ENCODE peak calls at places on chromosomes 7 and 10, in six cellular contexts. One of them, this sample, is unnamed.

GRCh38 chr7:82257118-82257695 is 186.4 kb downstream of the CACNA2D1 start:
- DNase-seq in H9: no peak
- DNase-seq in neuronal stem cell: no peak
- DNase-seq in H1: no peak
- DNase-seq in IMR-90: no peak
- DNase-seq in trophoblast cell: no peak
- DNase-seq in this sample: no peak

GRCh38 chr7:149598721-149599308 is 101.2 kb upstream of the ZNF746 start:
- DNase-seq in H9: peak
- DNase-seq in neuronal stem cell: no peak
- DNase-seq in H1: peak
- DNase-seq in IMR-90: peak
- DNase-seq in trophoblast cell: peak
- DNase-seq in this sample: peak

GRCh38 chr10:1464866-1465265 is 272.5 kb downstream of the ADARB2 start:
- DNase-seq in H9: no peak
- DNase-seq in neuronal stem cell: no peak
- DNase-seq in H1: no peak
- DNase-seq in IMR-90: no peak
- DNase-seq in trophoblast cell: no peak
- DNase-seq in this sample: no peak

GRCh38 chr7:105354383-105354782 is 34.3 kb downstream of the SRPK2 start:
- DNase-seq in H9: no peak
- DNase-seq in neuronal stem cell: no peak
- DNase-seq in H1: no peak
- DNase-seq in IMR-90: no peak
- DNase-seq in trophoblast cell: no peak
- DNase-seq in this sample: no peak

GRCh38 chr7:138004046-138004445 is 2.2 kb upstream of the CREB3L2 start:
- DNase-seq in H9: no peak
- DNase-seq in neuronal stem cell: no peak
- DNase-seq in H1: no peak
- DNase-seq in IMR-90: no peak
- DNase-seq in trophoblast cell: no peak
- DNase-seq in this sample: no peak

GRCh38 chr7:92461027-92462003 is 14.0 kb downstream of the GATAD1 start:
- DNase-seq in H9: peak
- DNase-seq in neuronal stem cell: peak
- DNase-seq in H1: no peak
- DNase-seq in IMR-90: peak
- DNase-seq in trophoblast cell: peak
- DNase-seq in this sample: peak

GRCh38 chr10:13775786-13776780 is 189.3 kb downstream of the PRPF18 start:
- DNase-seq in H9: no peak
- DNase-seq in neuronal stem cell: no peak
- DNase-seq in H1: no peak
- DNase-seq in IMR-90: peak
- DNase-seq in trophoblast cell: no peak
- DNase-seq in this sample: peak

GRCh38 chr7:75835688-75836285 is 22.2 kb upstream of the CCL24 start:
- DNase-seq in H9: no peak
- DNase-seq in neuronal stem cell: no peak
- DNase-seq in H1: no peak
- DNase-seq in IMR-90: no peak
- DNase-seq in trophoblast cell: no peak
- DNase-seq in this sample: no peak

GRCh38 chr7:129227646-129228578 is 3.1 kb downstream of the AHCYL2 start:
- DNase-seq in H9: no peak
- DNase-seq in neuronal stem cell: no peak
- DNase-seq in H1: no peak
- DNase-seq in IMR-90: peak
- DNase-seq in trophoblast cell: no peak
- DNase-seq in this sample: no peak

GRCh38 chr10:73094249-73094850 is 2.3 kb downstream of the P4HA1 start:
- DNase-seq in H9: no peak
- DNase-seq in neuronal stem cell: no peak
- DNase-seq in H1: no peak
- DNase-seq in IMR-90: peak
- DNase-seq in trophoblast cell: no peak
- DNase-seq in this sample: peak

GRCh38 chr10:22618081-22618785 is 96.1 kb downstream of the PIP4K2A start:
- DNase-seq in H9: no peak
- DNase-seq in neuronal stem cell: no peak
- DNase-seq in H1: no peak
- DNase-seq in IMR-90: peak
- DNase-seq in trophoblast cell: peak
- DNase-seq in this sample: peak

GRCh38 chr10:92087750-92088395 is 164.3 kb downstream of the BTAF1 start:
- DNase-seq in H9: peak
- DNase-seq in neuronal stem cell: peak
- DNase-seq in H1: peak
- DNase-seq in IMR-90: peak
- DNase-seq in trophoblast cell: peak
- DNase-seq in this sample: peak

GRCh38 chr7:157745721-157746709 is 409.2 kb downstream of the DNAJB6 start:
- DNase-seq in H9: no peak
- DNase-seq in neuronal stem cell: no peak
- DNase-seq in H1: no peak
- DNase-seq in IMR-90: no peak
- DNase-seq in trophoblast cell: no peak
- DNase-seq in this sample: no peak

GRCh38 chr10:13739178-13739577 is 152.4 kb downstream of the PRPF18 start:
- DNase-seq in H9: no peak
- DNase-seq in neuronal stem cell: no peak
- DNase-seq in H1: no peak
- DNase-seq in IMR-90: no peak
- DNase-seq in trophoblast cell: no peak
- DNase-seq in this sample: no peak

GRCh38 chr10:27369832-27370231 is 129.2 kb upstream of the ACBD5 start:
- DNase-seq in H9: no peak
- DNase-seq in neuronal stem cell: no peak
- DNase-seq in H1: no peak
- DNase-seq in IMR-90: no peak
- DNase-seq in trophoblast cell: peak
- DNase-seq in this sample: no peak

GRCh38 chr10:26448706-26449435 is 10.7 kb downstream of the APBB1IP start:
- DNase-seq in H9: no peak
- DNase-seq in neuronal stem cell: no peak
- DNase-seq in H1: no peak
- DNase-seq in IMR-90: no peak
- DNase-seq in trophoblast cell: no peak
- DNase-seq in this sample: no peak

GRCh38 chr7:150963707-150964559 is 14.2 kb downstream of the KCNH2 start:
- DNase-seq in H9: no peak
- DNase-seq in neuronal stem cell: no peak
- DNase-seq in H1: no peak
- DNase-seq in IMR-90: no peak
- DNase-seq in trophoblast cell: no peak
- DNase-seq in this sample: no peak

GRCh38 chr7:67438913-67439312 is 442.3 kb downstream of the TYW1 start:
- DNase-seq in H9: no peak
- DNase-seq in neuronal stem cell: no peak
- DNase-seq in H1: peak
- DNase-seq in IMR-90: no peak
- DNase-seq in trophoblast cell: no peak
- DNase-seq in this sample: no peak

GRCh38 chr7:107147464-107148214 is 21.2 kb upstream of the HBP1 start:
- DNase-seq in H9: no peak
- DNase-seq in neuronal stem cell: no peak
- DNase-seq in H1: no peak
- DNase-seq in IMR-90: peak
- DNase-seq in trophoblast cell: peak
- DNase-seq in this sample: peak

GRCh38 chr7:20438665-20439376 is 108.1 kb downstream of the ITGB8 start:
- DNase-seq in H9: no peak
- DNase-seq in neuronal stem cell: no peak
- DNase-seq in H1: no peak
- DNase-seq in IMR-90: no peak
- DNase-seq in trophoblast cell: peak
- DNase-seq in this sample: no peak

GRCh38 chr7:132154248-132154647 is 422.0 kb downstream of the PLXNA4 start:
- DNase-seq in H9: no peak
- DNase-seq in neuronal stem cell: no peak
- DNase-seq in H1: no peak
- DNase-seq in IMR-90: no peak
- DNase-seq in trophoblast cell: no peak
- DNase-seq in this sample: no peak

GRCh38 chr10:5552376-5553321 is 27.9 kb downstream of the CALML3 start:
- DNase-seq in H9: no peak
- DNase-seq in neuronal stem cell: no peak
- DNase-seq in H1: no peak
- DNase-seq in IMR-90: no peak
- DNase-seq in trophoblast cell: no peak
- DNase-seq in this sample: no peak

GRCh38 chr10:641149-642010 is 48.1 kb downstream of the DIP2C start:
- DNase-seq in H9: no peak
- DNase-seq in neuronal stem cell: no peak
- DNase-seq in H1: no peak
- DNase-seq in IMR-90: no peak
- DNase-seq in trophoblast cell: no peak
- DNase-seq in this sample: no peak

DNA sequence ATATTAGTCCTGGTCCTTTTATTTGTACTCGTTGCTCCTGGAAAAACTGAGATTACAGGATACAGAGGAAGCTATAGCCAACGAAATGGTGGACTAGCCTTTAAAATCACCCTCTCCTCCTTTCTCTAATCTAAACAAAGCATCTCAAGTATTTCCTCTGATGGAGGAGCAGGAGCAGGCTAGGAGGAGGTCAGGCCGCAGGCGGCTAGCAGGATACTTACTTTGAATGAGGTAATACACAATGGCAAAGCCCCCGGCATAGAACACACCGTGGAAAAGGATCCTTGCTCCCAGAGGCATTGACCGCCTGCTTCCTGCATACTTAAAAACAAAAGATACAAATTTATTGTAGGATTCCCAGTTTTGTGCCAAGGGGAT is 64.4 kb downstream of the STK17A start:
- DNase-seq in H9: peak
- DNase-seq in neuronal stem cell: peak
- DNase-seq in H1: no peak
- DNase-seq in IMR-90: peak
- DNase-seq in trophoblast cell: no peak
- DNase-seq in this sample: peak
- H4K91ac ChIP-seq in H9: no peak
- H4K91ac ChIP-seq in neuronal stem cell: no peak
- H4K91ac ChIP-seq in H1: peak
- H4K91ac ChIP-seq in IMR-90: peak
- H4K91ac ChIP-seq in trophoblast cell: peak
- H4K91ac ChIP-seq in this sample: peak

DNA sequence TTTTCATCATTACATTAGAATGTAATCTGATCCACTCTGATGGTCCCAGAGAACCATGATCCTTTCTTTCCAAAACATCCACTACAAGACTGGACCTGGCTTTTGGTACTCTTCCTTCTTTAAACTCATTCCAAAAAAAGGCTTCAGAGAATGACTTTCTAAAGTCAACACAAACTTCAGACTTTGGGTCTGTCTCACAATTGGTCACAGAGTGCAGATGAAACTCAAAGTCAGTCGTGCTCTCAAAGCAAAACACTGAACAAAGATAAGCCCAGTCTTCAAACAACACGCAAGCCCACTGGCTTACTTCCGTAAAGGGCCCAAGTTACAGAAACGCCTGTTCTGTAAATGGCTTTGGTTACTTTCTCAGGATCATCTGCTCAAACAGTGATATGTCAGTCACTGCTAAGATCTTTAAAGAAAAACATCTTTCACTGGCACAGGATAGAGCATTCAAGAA is 250.9 kb upstream of the MKLN1 start:
- DNase-seq in H9: no peak
- DNase-seq in neuronal stem cell: no peak
- DNase-seq in H1: no peak
- DNase-seq in IMR-90: peak
- DNase-seq in trophoblast cell: no peak
- DNase-seq in this sample: no peak
- H4K8ac ChIP-seq in H9: no peak
- H4K8ac ChIP-seq in neuronal stem cell: no peak
- H4K8ac ChIP-seq in H1: no peak
- H4K8ac ChIP-seq in IMR-90: peak
- H4K8ac ChIP-seq in trophoblast cell: no peak
- H4K8ac ChIP-seq in this sample: no peak

DNA sequence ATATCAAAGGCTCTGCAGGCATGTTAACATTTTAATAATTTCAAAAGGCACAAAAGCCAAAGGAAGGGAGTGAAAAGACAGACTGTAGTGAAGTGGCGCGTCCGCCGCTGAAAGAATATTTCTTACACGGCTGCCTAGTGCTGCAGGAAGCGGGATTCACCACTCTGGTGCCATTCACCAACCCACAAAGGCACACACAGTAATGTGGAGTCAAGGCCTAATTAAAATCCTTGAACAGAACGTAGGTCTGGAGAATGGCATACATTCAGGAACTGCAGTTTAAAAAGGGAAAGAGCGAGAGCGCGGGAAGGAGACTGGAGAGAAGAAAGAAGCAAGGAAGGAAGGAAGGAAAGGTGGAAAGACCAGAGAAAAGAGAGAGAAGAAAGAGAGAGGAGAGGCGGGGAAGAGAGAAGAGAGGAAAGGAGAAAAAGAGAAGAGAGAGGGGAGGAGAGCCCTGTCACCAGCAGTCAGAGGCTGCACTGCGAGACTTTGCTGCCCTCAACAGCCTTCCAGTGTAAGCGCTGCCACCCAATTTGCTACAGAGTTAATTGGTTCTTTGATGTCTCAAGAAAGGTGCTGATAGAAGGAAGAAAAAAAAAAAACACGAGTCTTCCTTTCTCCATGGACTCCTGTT is 554.0 kb downstream of the MDFIC start:
- DNase-seq in H9: peak
- DNase-seq in neuronal stem cell: peak
- DNase-seq in H1: no peak
- DNase-seq in IMR-90: no peak
- DNase-seq in trophoblast cell: no peak
- DNase-seq in this sample: peak
- H2BK120ac ChIP-seq in H9: no peak
- H2BK120ac ChIP-seq in neuronal stem cell: no peak
- H2BK120ac ChIP-seq in H1: no peak
- H2BK120ac ChIP-seq in IMR-90: no peak
- H2BK120ac ChIP-seq in trophoblast cell: no peak
- H2BK120ac ChIP-seq in this sample: no peak

GRCh38 chr10:69959911-69960310 is 92.7 kb upstream of the MACROH2A2 start:
- DNase-seq in H9: no peak
- DNase-seq in neuronal stem cell: no peak
- DNase-seq in H1: peak
- DNase-seq in IMR-90: no peak
- DNase-seq in trophoblast cell: peak
- DNase-seq in this sample: no peak

GRCh38 chr10:69956833-69957230 is 95.8 kb upstream of the MACROH2A2 start:
- DNase-seq in H9: no peak
- DNase-seq in neuronal stem cell: no peak
- DNase-seq in H1: no peak
- DNase-seq in IMR-90: no peak
- DNase-seq in trophoblast cell: no peak
- DNase-seq in this sample: no peak

GRCh38 chr10:69955897-69956832 is 96.5 kb upstream of the MACROH2A2 start:
- DNase-seq in H9: peak
- DNase-seq in neuronal stem cell: no peak
- DNase-seq in H1: no peak
- DNase-seq in IMR-90: no peak
- DNase-seq in trophoblast cell: no peak
- DNase-seq in this sample: no peak

GRCh38 chr10:69957516-69958231 is 95.0 kb upstream of the MACROH2A2 start:
- DNase-seq in H9: peak
- DNase-seq in neuronal stem cell: no peak
- DNase-seq in H1: no peak
- DNase-seq in IMR-90: no peak
- DNase-seq in trophoblast cell: no peak
- DNase-seq in this sample: no peak

GRCh38 chr10:69958232-69958902 is 94.3 kb upstream of the MACROH2A2 start:
- DNase-seq in H9: peak
- DNase-seq in neuronal stem cell: no peak
- DNase-seq in H1: no peak
- DNase-seq in IMR-90: peak
- DNase-seq in trophoblast cell: peak
- DNase-seq in this sample: peak
- H4K91ac ChIP-seq in H9: no peak
- H4K91ac ChIP-seq in neuronal stem cell: no peak
- H4K91ac ChIP-seq in H1: no peak
- H4K91ac ChIP-seq in IMR-90: no peak
- H4K91ac ChIP-seq in trophoblast cell: no peak
- H4K91ac ChIP-seq in this sample: no peak